ENCODE peak calls at places on chromosomes 1 and 21, in six cellular contexts. D, U, V, F, K and C are unnamed samples.
A peak's percentile ranks its signal among the peaks of the same experiment; 100 is the strongest.

GRCh38 chr21:14567557-14568279 is 21.6 kb upstream of the SAMSN1 start:
- DNase-seq in D (no peak), U (no peak), V (no peak), F (no peak), K (no peak), C (no peak)

GRCh38 chr21:30448514-30448913 is 8.4 kb downstream of the KRTAP15-1 start:
- DNase-seq in D (no peak), U (no peak), V (no peak), F (no peak), K (no peak), C (no peak)

GRCh38 chr1:16013220-16013907 is 4.5 kb downstream of the HSPB7 start:
- DNase-seq in D (no peak), U (no peak), V (no peak), F (no peak), K (peak; percentile 44), C (peak; percentile 52)

GRCh38 chr1:219518168-219518905 is 94.6 kb downstream of the ZC3H11B start:
- DNase-seq in D (no peak), U (no peak), V (no peak), F (no peak), K (no peak), C (no peak)

GRCh38 chr1:65323246-65323645 is 13.9 kb downstream of the DNAJC6 start:
- DNase-seq in D (no peak), U (peak; percentile 12), V (no peak), F (no peak), K (no peak), C (peak; percentile 3)

GRCh38 chr1:51519857-51520699 is 1.0 kb upstream of the EPS15 start:
- DNase-seq in D (no peak), U (no peak), V (no peak), F (no peak), K (no peak), C (no peak)

GRCh38 chr21:15755125-15755524 is 25.3 kb downstream of the USP25 start:
- DNase-seq in D (no peak), U (no peak), V (no peak), F (no peak), K (no peak), C (no peak)

GRCh38 chr1:197268012-197268411 is at the start of gene CRB1:
- DNase-seq in D (no peak), U (peak; percentile 2), V (peak; percentile 7), F (no peak), K (no peak), C (no peak)

GRCh38 chr21:45015469-45015860 is 58.9 kb upstream of the ADARB1 start:
- DNase-seq in D (no peak), U (no peak), V (no peak), F (no peak), K (no peak), C (no peak)

GRCh38 chr21:46436586-46436985 is 22.1 kb upstream of the DIP2A start:
- DNase-seq in D (no peak), U (no peak), V (no peak), F (no peak), K (no peak), C (no peak)

GRCh38 chr1:221683681-221684080 is 58.2 kb downstream of the DUSP10 start:
- DNase-seq in D (no peak), U (no peak), V (no peak), F (no peak), K (no peak), C (no peak)

GRCh38 chr1:244672961-244673695 is 20.2 kb downstream of the DESI2 start:
- DNase-seq in D (no peak), U (no peak), V (no peak), F (no peak), K (no peak), C (no peak)